ENCODE peak calls at places on chromosomes 5 and 9, in seven cellular contexts. One of them, this sample, is unnamed.

GRCh38 chr5:57386958-57387357 is 95.7 kb downstream of the ACTBL2 start:
- DNase-seq in kidney: no peak
- DNase-seq in aorta: no peak
- DNase-seq in neuronal stem cell: no peak
- DNase-seq in cardiac muscle cell: peak
- DNase-seq in ascending aorta: no peak
- DNase-seq in psoas muscle: no peak
- DNase-seq in this sample: no peak

GRCh38 chr9:87479801-87480201 is 17.9 kb upstream of the DAPK1 start:
- DNase-seq in neuronal stem cell: no peak
- DNase-seq in kidney: no peak
- DNase-seq in cardiac muscle cell: no peak
- DNase-seq in aorta: peak
- DNase-seq in ascending aorta: peak
- DNase-seq in psoas muscle: no peak
- DNase-seq in this sample: no peak

GRCh38 chr5:14945450-14945849 is 73.9 kb upstream of the ANKH start:
- DNase-seq in psoas muscle: no peak
- DNase-seq in neuronal stem cell: no peak
- DNase-seq in aorta: no peak
- DNase-seq in kidney: no peak
- DNase-seq in ascending aorta: no peak
- DNase-seq in cardiac muscle cell: no peak
- DNase-seq in this sample: no peak

GRCh38 chr9:38362912-38363588 is 29.5 kb upstream of the ALDH1B1 start:
- DNase-seq in neuronal stem cell: peak
- DNase-seq in cardiac muscle cell: peak
- DNase-seq in ascending aorta: no peak
- DNase-seq in psoas muscle: peak
- DNase-seq in aorta: no peak
- DNase-seq in kidney: no peak
- DNase-seq in this sample: peak

GRCh38 chr9:69149321-69149807 is 24.7 kb upstream of the TJP2 start:
- DNase-seq in psoas muscle: no peak
- DNase-seq in kidney: no peak
- DNase-seq in ascending aorta: no peak
- DNase-seq in aorta: no peak
- DNase-seq in cardiac muscle cell: peak
- DNase-seq in neuronal stem cell: no peak
- DNase-seq in this sample: no peak

GRCh38 chr9:78383130-78383529 is 86.2 kb downstream of the PSAT1 start:
- DNase-seq in kidney: no peak
- DNase-seq in neuronal stem cell: no peak
- DNase-seq in cardiac muscle cell: no peak
- DNase-seq in psoas muscle: no peak
- DNase-seq in ascending aorta: no peak
- DNase-seq in aorta: no peak
- DNase-seq in this sample: no peak

GRCh38 chr9:114362394-114362793 is 25.4 kb downstream of the AKNA start:
- DNase-seq in kidney: peak
- DNase-seq in ascending aorta: no peak
- DNase-seq in psoas muscle: no peak
- DNase-seq in aorta: no peak
- DNase-seq in cardiac muscle cell: no peak
- DNase-seq in neuronal stem cell: no peak
- DNase-seq in this sample: no peak

GRCh38 chr5:41831155-41831554 is 39.1 kb downstream of the OXCT1 start:
- DNase-seq in neuronal stem cell: no peak
- DNase-seq in aorta: no peak
- DNase-seq in kidney: no peak
- DNase-seq in cardiac muscle cell: no peak
- DNase-seq in psoas muscle: no peak
- DNase-seq in ascending aorta: no peak
- DNase-seq in this sample: no peak

GRCh38 chr9:72721086-72721485 is 199.7 kb downstream of the TMC1 start:
- DNase-seq in aorta: no peak
- DNase-seq in ascending aorta: no peak
- DNase-seq in cardiac muscle cell: no peak
- DNase-seq in kidney: no peak
- DNase-seq in psoas muscle: no peak
- DNase-seq in neuronal stem cell: peak
- DNase-seq in this sample: no peak

GRCh38 chr9:7328453-7328852 is 471.1 kb downstream of the DMAC1 start:
- DNase-seq in aorta: no peak
- DNase-seq in ascending aorta: no peak
- DNase-seq in neuronal stem cell: no peak
- DNase-seq in psoas muscle: no peak
- DNase-seq in kidney: no peak
- DNase-seq in cardiac muscle cell: no peak
- DNase-seq in this sample: no peak

GRCh38 chr9:7336356-7337075 is 463.1 kb downstream of the DMAC1 start:
- DNase-seq in aorta: no peak
- DNase-seq in kidney: no peak
- DNase-seq in neuronal stem cell: no peak
- DNase-seq in psoas muscle: no peak
- DNase-seq in ascending aorta: no peak
- DNase-seq in cardiac muscle cell: no peak
- DNase-seq in this sample: no peak

GRCh38 chr9:7332780-7333179 is 466.8 kb downstream of the DMAC1 start:
- DNase-seq in psoas muscle: no peak
- DNase-seq in kidney: no peak
- DNase-seq in cardiac muscle cell: no peak
- DNase-seq in ascending aorta: no peak
- DNase-seq in neuronal stem cell: no peak
- DNase-seq in aorta: no peak
- DNase-seq in this sample: no peak

GRCh38 chr9:7338586-7339281 is 460.8 kb downstream of the DMAC1 start:
- DNase-seq in kidney: no peak
- DNase-seq in neuronal stem cell: no peak
- DNase-seq in ascending aorta: no peak
- DNase-seq in psoas muscle: no peak
- DNase-seq in aorta: no peak
- DNase-seq in cardiac muscle cell: no peak
- DNase-seq in this sample: no peak

GRCh38 chr9:7333714-7334113 is 465.9 kb downstream of the DMAC1 start:
- DNase-seq in neuronal stem cell: no peak
- DNase-seq in ascending aorta: no peak
- DNase-seq in aorta: no peak
- DNase-seq in psoas muscle: no peak
- DNase-seq in cardiac muscle cell: no peak
- DNase-seq in kidney: no peak
- DNase-seq in this sample: no peak
- H3K27ac ChIP-seq in neuronal stem cell: no peak
- H3K27ac ChIP-seq in ascending aorta: no peak
- H3K27ac ChIP-seq in aorta: no peak
- H3K27ac ChIP-seq in psoas muscle: no peak
- H3K27ac ChIP-seq in cardiac muscle cell: no peak
- H3K27ac ChIP-seq in kidney: no peak
- H3K27ac ChIP-seq in this sample: no peak

DNA sequence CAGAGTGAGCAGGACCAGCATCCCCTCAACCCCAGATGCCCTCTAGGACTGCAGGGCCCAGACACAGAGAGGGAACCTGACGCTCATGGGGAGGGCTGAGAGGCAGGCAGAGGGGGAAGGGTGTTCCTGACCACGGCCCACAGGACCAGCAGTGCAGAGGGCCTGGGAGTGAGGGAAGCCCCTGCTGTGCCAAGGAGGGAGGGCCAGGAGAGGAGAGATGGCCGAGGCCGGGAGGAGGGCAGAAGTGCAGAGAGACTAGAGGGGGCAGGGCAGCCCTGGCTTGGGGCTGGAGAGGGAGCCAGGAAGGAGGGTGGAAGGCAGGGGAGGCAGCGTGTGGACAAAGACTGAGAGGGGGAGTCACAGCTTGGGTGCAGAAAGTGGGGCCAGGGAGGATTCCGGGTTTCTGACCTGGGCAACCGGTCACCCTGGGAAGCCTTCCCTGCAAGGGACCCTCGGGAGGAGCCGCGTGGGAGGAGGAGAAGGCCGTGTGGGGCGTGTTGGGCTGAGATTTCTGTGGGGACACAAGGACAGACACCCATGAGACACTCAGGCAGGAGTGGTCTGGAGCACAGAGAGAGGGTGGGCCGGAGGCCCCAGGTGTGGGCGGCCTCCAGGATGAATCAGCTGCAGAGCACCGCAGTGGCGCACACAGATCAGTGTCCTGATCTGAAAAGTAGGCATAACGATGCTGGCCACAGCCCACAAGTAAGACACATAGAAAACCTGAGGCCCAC is 117.5 kb downstream of the ADAMTS2 start:
- DNase-seq in ascending aorta: no peak
- DNase-seq in aorta: no peak
- DNase-seq in kidney: peak
- DNase-seq in cardiac muscle cell: no peak
- DNase-seq in neuronal stem cell: no peak
- DNase-seq in psoas muscle: no peak
- DNase-seq in this sample: peak
- H3K27ac ChIP-seq in ascending aorta: no peak
- H3K27ac ChIP-seq in aorta: no peak
- H3K27ac ChIP-seq in kidney: no peak
- H3K27ac ChIP-seq in cardiac muscle cell: no peak
- H3K27ac ChIP-seq in neuronal stem cell: no peak
- H3K27ac ChIP-seq in psoas muscle: no peak
- H3K27ac ChIP-seq in this sample: no peak

GRCh38 chr5:114174837-114175236 is 187.0 kb upstream of the KCNN2 start:
- DNase-seq in aorta: no peak
- DNase-seq in ascending aorta: no peak
- DNase-seq in kidney: no peak
- DNase-seq in neuronal stem cell: no peak
- DNase-seq in cardiac muscle cell: no peak
- DNase-seq in psoas muscle: no peak
- DNase-seq in this sample: no peak

GRCh38 chr5:114176356-114176755 is 185.5 kb upstream of the KCNN2 start:
- DNase-seq in psoas muscle: no peak
- DNase-seq in ascending aorta: no peak
- DNase-seq in cardiac muscle cell: no peak
- DNase-seq in neuronal stem cell: no peak
- DNase-seq in kidney: no peak
- DNase-seq in aorta: no peak
- DNase-seq in this sample: no peak

GRCh38 chr5:114179134-114179533 is 182.7 kb upstream of the KCNN2 start:
- DNase-seq in psoas muscle: no peak
- DNase-seq in aorta: no peak
- DNase-seq in neuronal stem cell: no peak
- DNase-seq in cardiac muscle cell: no peak
- DNase-seq in ascending aorta: no peak
- DNase-seq in kidney: no peak
- DNase-seq in this sample: no peak

GRCh38 chr5:114174131-114174530 is 187.7 kb upstream of the KCNN2 start:
- DNase-seq in cardiac muscle cell: no peak
- DNase-seq in psoas muscle: no peak
- DNase-seq in kidney: no peak
- DNase-seq in ascending aorta: no peak
- DNase-seq in neuronal stem cell: no peak
- DNase-seq in aorta: no peak
- DNase-seq in this sample: no peak
- H3K27ac ChIP-seq in cardiac muscle cell: no peak
- H3K27ac ChIP-seq in psoas muscle: no peak
- H3K27ac ChIP-seq in kidney: no peak
- H3K27ac ChIP-seq in ascending aorta: no peak
- H3K27ac ChIP-seq in neuronal stem cell: no peak
- H3K27ac ChIP-seq in aorta: no peak
- H3K27ac ChIP-seq in this sample: no peak

DNA sequence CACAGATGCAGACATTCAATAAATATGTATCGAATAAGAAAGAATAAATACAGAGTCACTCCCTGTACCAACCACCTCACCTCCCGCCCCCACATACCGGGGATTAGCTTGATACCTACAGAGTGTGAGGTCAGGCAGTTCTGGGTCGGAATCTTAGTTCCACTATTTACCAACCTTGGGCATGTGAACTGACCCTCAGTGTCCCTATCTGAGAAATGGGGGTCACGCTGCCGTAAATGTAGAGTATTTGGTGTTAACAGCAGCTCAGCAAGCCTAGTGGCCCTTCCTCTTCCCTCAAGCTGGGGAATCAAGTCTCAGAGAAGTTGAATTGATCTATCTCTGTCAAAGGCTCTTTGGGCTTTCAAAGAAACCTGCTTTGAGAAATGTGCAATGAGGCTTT is 25.4 kb downstream of the CCNJL start:
- DNase-seq in psoas muscle: no peak
- DNase-seq in neuronal stem cell: no peak
- DNase-seq in kidney: no peak
- DNase-seq in ascending aorta: no peak
- DNase-seq in aorta: no peak
- DNase-seq in cardiac muscle cell: no peak
- DNase-seq in this sample: no peak
- H3K27ac ChIP-seq in psoas muscle: no peak
- H3K27ac ChIP-seq in neuronal stem cell: peak
- H3K27ac ChIP-seq in kidney: peak
- H3K27ac ChIP-seq in ascending aorta: no peak
- H3K27ac ChIP-seq in aorta: no peak
- H3K27ac ChIP-seq in cardiac muscle cell: peak
- H3K27ac ChIP-seq in this sample: peak

GRCh38 chr9:133499130-133499891 is 20.4 kb upstream of the SLC2A6 start:
- DNase-seq in aorta: no peak
- DNase-seq in psoas muscle: no peak
- DNase-seq in cardiac muscle cell: no peak
- DNase-seq in ascending aorta: no peak
- DNase-seq in kidney: peak
- DNase-seq in neuronal stem cell: no peak
- DNase-seq in this sample: peak
- H3K27ac ChIP-seq in aorta: no peak
- H3K27ac ChIP-seq in psoas muscle: no peak
- H3K27ac ChIP-seq in cardiac muscle cell: no peak
- H3K27ac ChIP-seq in ascending aorta: no peak
- H3K27ac ChIP-seq in kidney: peak
- H3K27ac ChIP-seq in neuronal stem cell: no peak
- H3K27ac ChIP-seq in this sample: peak

GRCh38 chr5:151008124-151008491 is 12.3 kb upstream of the GPX3 start:
- DNase-seq in ascending aorta: no peak
- DNase-seq in neuronal stem cell: no peak
- DNase-seq in psoas muscle: no peak
- DNase-seq in cardiac muscle cell: peak
- DNase-seq in kidney: no peak
- DNase-seq in aorta: no peak
- DNase-seq in this sample: no peak
- H3K27ac ChIP-seq in ascending aorta: no peak
- H3K27ac ChIP-seq in neuronal stem cell: no peak
- H3K27ac ChIP-seq in psoas muscle: no peak
- H3K27ac ChIP-seq in cardiac muscle cell: peak
- H3K27ac ChIP-seq in kidney: peak
- H3K27ac ChIP-seq in aorta: no peak
- H3K27ac ChIP-seq in this sample: peak

DNA sequence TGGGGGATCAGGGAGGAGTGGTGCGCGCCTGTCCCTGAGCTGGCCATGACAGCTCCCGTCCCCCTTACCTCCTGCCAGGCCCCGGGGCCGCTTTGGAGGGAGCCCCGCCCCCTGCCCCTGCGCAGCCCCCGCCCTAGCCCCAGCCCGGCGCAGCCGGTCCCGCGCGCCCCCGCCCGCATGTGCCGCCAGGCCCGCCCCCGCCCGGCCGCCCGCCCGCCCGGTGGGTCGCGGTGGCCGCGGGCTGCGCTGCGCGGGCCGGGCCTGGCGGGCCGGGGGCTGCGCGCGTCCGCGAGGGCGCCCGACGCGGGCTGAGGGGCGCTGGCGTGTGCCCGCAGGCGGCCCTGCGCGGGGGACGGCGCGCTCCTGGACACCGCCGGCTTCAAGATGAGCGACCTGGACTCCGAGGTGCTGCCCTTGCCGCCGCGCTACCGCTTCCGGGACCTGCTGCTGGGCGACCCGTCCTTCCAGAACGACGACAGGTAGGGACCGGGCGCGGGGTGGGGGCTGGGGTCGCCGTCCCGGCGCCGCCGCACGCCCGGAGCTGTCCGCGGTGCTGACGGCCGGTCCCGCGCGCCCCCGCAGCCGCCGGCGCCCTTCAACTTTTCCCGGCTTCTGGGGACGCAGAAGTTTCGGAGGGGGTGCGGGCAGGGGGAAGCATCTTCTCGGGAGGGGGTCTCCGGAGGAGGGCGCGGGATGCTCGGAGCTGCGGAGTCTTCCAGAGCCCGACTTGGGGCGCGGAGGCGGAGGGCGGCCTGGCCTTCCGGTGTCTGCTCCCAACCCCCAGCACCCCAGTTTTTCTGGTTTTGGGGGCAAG is 12.5 kb downstream of the KCNT1 start:
- DNase-seq in kidney: no peak
- DNase-seq in ascending aorta: no peak
- DNase-seq in neuronal stem cell: peak
- DNase-seq in psoas muscle: no peak
- DNase-seq in cardiac muscle cell: peak
- DNase-seq in aorta: no peak
- DNase-seq in this sample: no peak
- H3K27ac ChIP-seq in kidney: no peak
- H3K27ac ChIP-seq in ascending aorta: no peak
- H3K27ac ChIP-seq in neuronal stem cell: no peak
- H3K27ac ChIP-seq in psoas muscle: no peak
- H3K27ac ChIP-seq in cardiac muscle cell: no peak
- H3K27ac ChIP-seq in aorta: no peak
- H3K27ac ChIP-seq in this sample: no peak

This sample was measured in right cardiac atrium.